ENCODE peak calls at places on chromosomes 13 and 19, in nine cellular contexts. One of them, this sample, is unnamed.
A peak's percentile ranks its signal among the peaks of the same experiment; 100 is the strongest.

GRCh38 chr19:14450168-14450874 is 17.2 kb downstream of the PKN1 start:
- DNase-seq in NCI-H1930: peak; percentile 13
- DNase-seq in uterus: peak; percentile 33
- DNase-seq in fibroblast of the conjunctiva: no peak
- DNase-seq in CD8-positive, alpha-beta memory T cell: peak; percentile 36
- DNase-seq in fibroblast of the aortic adventitia: no peak
- DNase-seq in DMS53: peak; percentile 73
- DNase-seq in NCI-H187 treated with DMSO at 0.1 percent for 48 hours: no peak
- DNase-seq in T-cell: peak; percentile 49
- DNase-seq in this sample: peak; percentile 55

GRCh38 chr13:66424417-66424816 is 805.7 kb downstream of the PCDH9 start:
- DNase-seq in CD8-positive, alpha-beta memory T cell: no peak
- DNase-seq in fibroblast of the aortic adventitia: peak; percentile 68
- DNase-seq in T-cell: no peak
- DNase-seq in NCI-H1930: no peak
- DNase-seq in NCI-H187 treated with DMSO at 0.1 percent for 48 hours: no peak
- DNase-seq in uterus: no peak
- DNase-seq in DMS53: no peak
- DNase-seq in fibroblast of the conjunctiva: peak; percentile 45
- DNase-seq in this sample: no peak

GRCh38 chr13:111216166-111216960 is 101.3 kb downstream of the ARHGEF7 start:
- DNase-seq in DMS53: peak; percentile 21
- DNase-seq in fibroblast of the conjunctiva: no peak
- DNase-seq in T-cell: peak; percentile 15
- DNase-seq in NCI-H187 treated with DMSO at 0.1 percent for 48 hours: no peak
- DNase-seq in uterus: no peak
- DNase-seq in fibroblast of the aortic adventitia: peak; percentile 31
- DNase-seq in NCI-H1930: no peak
- DNase-seq in CD8-positive, alpha-beta memory T cell: no peak
- DNase-seq in this sample: peak; percentile 20

GRCh38 chr13:110346661-110347067 is 39.6 kb downstream of the COL4A2 start:
- DNase-seq in NCI-H1930: no peak
- DNase-seq in fibroblast of the aortic adventitia: no peak
- DNase-seq in fibroblast of the conjunctiva: no peak
- DNase-seq in T-cell: no peak
- DNase-seq in uterus: peak; percentile 15
- DNase-seq in NCI-H187 treated with DMSO at 0.1 percent for 48 hours: peak; percentile 12
- DNase-seq in DMS53: peak; percentile 77
- DNase-seq in CD8-positive, alpha-beta memory T cell: no peak
- DNase-seq in this sample: no peak

GRCh38 chr19:18832331-18833140 is 777 bp downstream of the UPF1 start:
- DNase-seq in NCI-H187 treated with DMSO at 0.1 percent for 48 hours: no peak
- DNase-seq in T-cell: no peak
- DNase-seq in NCI-H1930: no peak
- DNase-seq in fibroblast of the aortic adventitia: no peak
- DNase-seq in fibroblast of the conjunctiva: no peak
- DNase-seq in CD8-positive, alpha-beta memory T cell: no peak
- DNase-seq in DMS53: peak; percentile 62
- DNase-seq in uterus: no peak
- DNase-seq in this sample: peak; percentile 56

GRCh38 chr19:54411033-54411432 is 4.2 kb upstream of the TTYH1 start:
- DNase-seq in fibroblast of the conjunctiva: no peak
- DNase-seq in fibroblast of the aortic adventitia: no peak
- DNase-seq in NCI-H187 treated with DMSO at 0.1 percent for 48 hours: no peak
- DNase-seq in NCI-H1930: no peak
- DNase-seq in CD8-positive, alpha-beta memory T cell: no peak
- DNase-seq in DMS53: no peak
- DNase-seq in uterus: no peak
- DNase-seq in T-cell: no peak
- DNase-seq in this sample: no peak

GRCh38 chr13:113862766-113863510 is 938 bp downstream of the GAS6 start:
- DNase-seq in fibroblast of the aortic adventitia: peak; percentile 41
- DNase-seq in T-cell: no peak
- DNase-seq in NCI-H187 treated with DMSO at 0.1 percent for 48 hours: no peak
- DNase-seq in DMS53: peak; percentile 16
- DNase-seq in NCI-H1930: no peak
- DNase-seq in uterus: peak; percentile 59
- DNase-seq in fibroblast of the conjunctiva: no peak
- DNase-seq in CD8-positive, alpha-beta memory T cell: no peak
- DNase-seq in this sample: peak; percentile 70

GRCh38 chr13:25494708-25495411 is 123.1 kb downstream of the ATP8A2 start:
- DNase-seq in T-cell: no peak
- DNase-seq in fibroblast of the conjunctiva: no peak
- DNase-seq in NCI-H187 treated with DMSO at 0.1 percent for 48 hours: peak; percentile 51
- DNase-seq in uterus: no peak
- DNase-seq in NCI-H1930: no peak
- DNase-seq in DMS53: peak; percentile 29
- DNase-seq in CD8-positive, alpha-beta memory T cell: no peak
- DNase-seq in fibroblast of the aortic adventitia: no peak
- DNase-seq in this sample: no peak

GRCh38 chr13:40502236-40502635 is 164.2 kb downstream of the FOXO1 start:
- DNase-seq in uterus: no peak
- DNase-seq in fibroblast of the conjunctiva: no peak
- DNase-seq in NCI-H187 treated with DMSO at 0.1 percent for 48 hours: no peak
- DNase-seq in NCI-H1930: no peak
- DNase-seq in DMS53: no peak
- DNase-seq in fibroblast of the aortic adventitia: peak; percentile 73
- DNase-seq in CD8-positive, alpha-beta memory T cell: no peak
- DNase-seq in T-cell: no peak
- DNase-seq in this sample: no peak

GRCh38 chr13:74278901-74279300 is 144.7 kb upstream of the KLF12 start:
- DNase-seq in CD8-positive, alpha-beta memory T cell: no peak
- DNase-seq in uterus: no peak
- DNase-seq in T-cell: no peak
- DNase-seq in NCI-H1930: no peak
- DNase-seq in fibroblast of the conjunctiva: no peak
- DNase-seq in fibroblast of the aortic adventitia: no peak
- DNase-seq in NCI-H187 treated with DMSO at 0.1 percent for 48 hours: no peak
- DNase-seq in DMS53: no peak
- DNase-seq in this sample: no peak